ENCODE peak calls at places on chromosomes 12 and 14, in ten cellular contexts. I is transverse colon, S is astrocyte of the cerebellum, N is ascending aorta, R is fibroblast of pulmonary artery, U is psoas muscle, L is PC-3, Z is cardiac muscle cell, O is progenitor cell of endocrine pancreas, D is GM23338. Y is an unnamed sample.
A peak's percentile ranks its signal among the peaks of the same experiment; 100 is the strongest.

GRCh38 chr12:87120440-87120839 is 864.2 kb upstream of the MGAT4C start:
- DNase-seq in I (no peak), S (no peak), N (no peak), R (peak; percentile 41), U (no peak), L (peak; percentile 84), Z (peak; percentile 37), O (no peak), D (no peak), Y (no peak)

GRCh38 chr12:46915082-46915481 is 89.3 kb upstream of the SLC38A4 start:
- DNase-seq in I (no peak), S (peak; percentile 68), N (no peak), R (peak; percentile 56), U (peak; percentile 74), L (peak; percentile 79), Z (peak; percentile 71), O (no peak), D (no peak), Y (peak; percentile 93)

GRCh38 chr12:53391667-53392244 is 11.8 kb downstream of the SP1 start:
- DNase-seq in I (no peak), S (no peak), N (no peak), R (no peak), U (no peak), L (no peak), Z (no peak), O (no peak), D (no peak), Y (no peak)

GRCh38 chr12:118050972-118051910 is 9.7 kb downstream of the WSB2 start:
- DNase-seq in I (no peak), S (no peak), N (no peak), R (no peak), U (no peak), L (no peak), Z (no peak), O (no peak), D (no peak), Y (no peak)

GRCh38 chr12:57936513-57936883 is 4.9 kb upstream of the ATP23 start:
- DNase-seq in I (no peak), S (no peak), N (no peak), R (no peak), U (no peak), L (no peak), Z (no peak), O (no peak), D (no peak), Y (no peak)

GRCh38 chr14:93949511-93950075 is 22.4 kb downstream of the FAM181A start:
- DNase-seq in I (no peak), S (no peak), N (no peak), R (no peak), U (no peak), L (no peak), Z (no peak), O (no peak), D (no peak), Y (no peak)

GRCh38 chr12:68825569-68826217 is 17.7 kb downstream of the MDM2 start:
- DNase-seq in I (no peak), S (no peak), N (no peak), R (no peak), U (no peak), L (no peak), Z (no peak), O (no peak), D (no peak), Y (no peak)

GRCh38 chr12:29743801-29744200 is 39.9 kb downstream of the TMTC1 start:
- DNase-seq in I (no peak), S (no peak), N (no peak), R (peak; percentile 96), U (no peak), L (peak; percentile 72), Z (peak; percentile 86), O (no peak), D (peak; percentile 13), Y (no peak)

GRCh38 chr14:91470216-91470615 is 39.9 kb downstream of the PPP4R3A start:
- DNase-seq in I (no peak), S (no peak), N (no peak), R (no peak), U (no peak), L (no peak), Z (no peak), O (no peak), D (no peak), Y (no peak)

GRCh38 chr12:117040496-117040895 is 58.7 kb downstream of the TESC start:
- DNase-seq in I (no peak), S (no peak), N (no peak), R (no peak), U (no peak), L (no peak), Z (no peak), O (no peak), D (no peak), Y (no peak)

GRCh38 chr12:93514853-93515252 is 47.5 kb downstream of the MRPL42 start:
- DNase-seq in I (no peak), S (peak; percentile 2), N (no peak), R (peak; percentile 53), U (no peak), L (peak; percentile 79), Z (peak; percentile 52), O (no peak), D (no peak), Y (peak; percentile 54)

GRCh38 chr12:54571166-54571856 is 17.1 kb downstream of the PPP1R1A start:
- DNase-seq in I (no peak), S (no peak), N (no peak), R (no peak), U (no peak), L (no peak), Z (peak; percentile 34), O (no peak), D (peak; percentile 88), Y (no peak)
- TF ChIP-seq CTCF in I (no peak), S (no peak), N (no peak), R (no peak), U (no peak), L (no peak), Z (peak; percentile 8), O (no peak), D (peak; percentile 47), Y (no peak)

GRCh38 chr12:2673966-2674810 is 120.6 kb upstream of the FKBP4 start:
- DNase-seq in I (no peak), S (no peak), N (peak; percentile 60), R (no peak), U (no peak), L (no peak), Z (no peak), O (no peak), D (peak; percentile 69), Y (no peak)
- TF ChIP-seq CTCF in I (no peak), S (no peak), N (no peak), R (no peak), U (no peak), L (peak; percentile 32), Z (no peak), O (peak; percentile 41), D (peak; percentile 51), Y (peak; percentile 56)

GRCh38 chr14:103257211-103257962 is 76.7 kb upstream of the EIF5 start:
- DNase-seq in I (no peak), S (no peak), N (no peak), R (peak; percentile 4), U (no peak), L (peak; percentile 55), Z (no peak), O (no peak), D (no peak), Y (peak; percentile 44)
- TF ChIP-seq CTCF in I (no peak), S (no peak), N (no peak), R (no peak), U (no peak), L (no peak), Z (no peak), O (no peak), D (no peak), Y (no peak)

GRCh38 chr12:3677609-3678008 is 75.3 kb downstream of the CRACR2A start:
- DNase-seq in I (no peak), S (no peak), N (no peak), R (no peak), U (no peak), L (no peak), Z (no peak), O (no peak), D (no peak), Y (no peak)
- TF ChIP-seq CTCF in I (no peak), S (no peak), N (no peak), R (no peak), U (no peak), L (no peak), Z (no peak), O (no peak), D (peak; percentile 26), Y (no peak)

GRCh38 chr12:105330938-105331804 is 680 bp downstream of the C12orf75 start:
- DNase-seq in I (peak; percentile 27), S (no peak), N (no peak), R (no peak), U (peak; percentile 46), L (peak; percentile 19), Z (no peak), O (peak; percentile 34), D (peak; percentile 36), Y (peak; percentile 11)
- TF ChIP-seq CTCF in I (no peak), S (no peak), N (no peak), R (no peak), U (peak; percentile 18), L (no peak), Z (no peak), O (peak; percentile 29), D (no peak), Y (no peak)

GRCh38 chr12:4690760-4691159 is 29.4 kb upstream of the GALNT8 start:
- DNase-seq in I (no peak), S (no peak), N (no peak), R (no peak), U (no peak), L (no peak), Z (no peak), O (no peak), D (no peak), Y (no peak)

GRCh38 chr12:4679711-4680110 is 30.8 kb downstream of the NDUFA9 start:
- DNase-seq in I (no peak), S (no peak), N (no peak), R (no peak), U (no peak), L (no peak), Z (no peak), O (no peak), D (no peak), Y (no peak)

GRCh38 chr12:4681732-4682131 is 32.8 kb downstream of the NDUFA9 start:
- DNase-seq in I (no peak), S (no peak), N (no peak), R (no peak), U (no peak), L (no peak), Z (no peak), O (no peak), D (no peak), Y (no peak)

DNA sequence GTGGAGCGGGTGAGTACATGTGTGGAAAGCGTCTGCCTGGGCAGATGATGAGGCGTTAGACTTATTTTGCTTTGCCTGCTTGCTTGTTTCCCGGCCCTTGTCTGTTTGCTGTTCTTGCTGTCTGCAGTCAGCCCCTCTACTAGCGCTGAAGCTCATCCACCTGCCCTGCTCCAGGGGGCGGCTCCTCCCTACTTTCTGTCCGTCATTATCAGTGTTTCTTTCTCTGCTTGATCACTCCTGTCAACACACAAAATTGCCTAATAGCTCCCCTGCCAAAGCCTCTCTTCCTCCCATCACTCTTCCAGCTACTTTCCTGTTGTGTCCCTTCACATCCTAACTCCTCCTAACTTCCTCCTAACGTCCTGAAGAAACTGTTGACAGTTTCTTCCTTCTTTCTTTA is 34.9 kb upstream of the GALNT8 start:
- DNase-seq in I (no peak), S (no peak), N (no peak), R (no peak), U (no peak), L (no peak), Z (no peak), O (no peak), D (peak; percentile 3), Y (no peak)
- TF ChIP-seq CTCF in I (no peak), S (no peak), N (no peak), R (no peak), U (no peak), L (no peak), Z (no peak), O (no peak), D (no peak), Y (no peak)

Y was measured in HFFc6.